ENCODE peak calls at places on chromosome X, in eight cellular contexts. One of them, this sample, is unnamed.

GRCh38 chrX:105502336-105502735 is 281.8 kb upstream of the TEX13A start:
- DNase-seq in endothelial cell: no peak
- DNase-seq in AG04450: no peak
- DNase-seq in tibial artery: no peak
- DNase-seq in ovary: no peak
- DNase-seq in GM10248: no peak
- DNase-seq in neural progenitor cell: no peak
- DNase-seq in Peyer's patch: no peak
- DNase-seq in this sample: no peak

GRCh38 chrX:111728096-111728495 is 47.1 kb downstream of the ALG13 start:
- DNase-seq in endothelial cell: no peak
- DNase-seq in AG04450: no peak
- DNase-seq in tibial artery: no peak
- DNase-seq in ovary: no peak
- DNase-seq in GM10248: no peak
- DNase-seq in neural progenitor cell: no peak
- DNase-seq in Peyer's patch: no peak
- DNase-seq in this sample: no peak

GRCh38 chrX:5979338-5979737 is 249.3 kb downstream of the NLGN4X start:
- DNase-seq in endothelial cell: no peak
- DNase-seq in AG04450: no peak
- DNase-seq in tibial artery: no peak
- DNase-seq in ovary: no peak
- DNase-seq in GM10248: no peak
- DNase-seq in neural progenitor cell: no peak
- DNase-seq in Peyer's patch: no peak
- DNase-seq in this sample: no peak

GRCh38 chrX:47581731-47582647 is at the start of gene TIMP1:
- DNase-seq in endothelial cell: peak; percentile 74
- DNase-seq in AG04450: peak; percentile 78
- DNase-seq in tibial artery: peak; percentile 96
- DNase-seq in ovary: peak; percentile 91
- DNase-seq in GM10248: peak; percentile 86
- DNase-seq in neural progenitor cell: peak; percentile 83
- DNase-seq in Peyer's patch: peak; percentile 72
- DNase-seq in this sample: peak; percentile 78

GRCh38 chrX:76148753-76149152 is 24.1 kb upstream of the PBDC1 start:
- DNase-seq in endothelial cell: peak; percentile 6
- DNase-seq in AG04450: no peak
- DNase-seq in tibial artery: no peak
- DNase-seq in ovary: peak; percentile 53
- DNase-seq in GM10248: no peak
- DNase-seq in neural progenitor cell: peak; percentile 7
- DNase-seq in Peyer's patch: no peak
- DNase-seq in this sample: no peak

GRCh38 chrX:11367609-11368430 is 74.6 kb downstream of the AMELX start:
- DNase-seq in endothelial cell: peak; percentile 3
- DNase-seq in AG04450: no peak
- DNase-seq in tibial artery: no peak
- DNase-seq in ovary: no peak
- DNase-seq in GM10248: no peak
- DNase-seq in neural progenitor cell: no peak
- DNase-seq in Peyer's patch: no peak
- DNase-seq in this sample: no peak

GRCh38 chrX:74225111-74225510 is 78.9 kb upstream of the ZCCHC13 start:
- DNase-seq in endothelial cell: no peak
- DNase-seq in AG04450: no peak
- DNase-seq in tibial artery: no peak
- DNase-seq in ovary: no peak
- DNase-seq in GM10248: no peak
- DNase-seq in neural progenitor cell: no peak
- DNase-seq in Peyer's patch: no peak
- DNase-seq in this sample: no peak

GRCh38 chrX:48737213-48737938 is 24.2 kb upstream of the GLOD5 start:
- DNase-seq in endothelial cell: peak; percentile 75
- DNase-seq in AG04450: peak; percentile 93
- DNase-seq in tibial artery: peak; percentile 94
- DNase-seq in ovary: peak; percentile 91
- DNase-seq in GM10248: peak; percentile 91
- DNase-seq in neural progenitor cell: peak; percentile 95
- DNase-seq in Peyer's patch: peak; percentile 87
- DNase-seq in this sample: peak; percentile 94

GRCh38 chrX:150219374-150220185 is 143.5 kb upstream of the MAMLD1 start:
- DNase-seq in endothelial cell: no peak
- DNase-seq in AG04450: no peak
- DNase-seq in tibial artery: no peak
- DNase-seq in ovary: peak; percentile 22
- DNase-seq in GM10248: peak; percentile 18
- DNase-seq in neural progenitor cell: peak; percentile 15
- DNase-seq in Peyer's patch: no peak
- DNase-seq in this sample: no peak

GRCh38 chrX:33808636-33809035 is 323.5 kb downstream of the FAM47A start:
- DNase-seq in endothelial cell: no peak
- DNase-seq in AG04450: no peak
- DNase-seq in tibial artery: no peak
- DNase-seq in ovary: no peak
- DNase-seq in GM10248: no peak
- DNase-seq in neural progenitor cell: no peak
- DNase-seq in Peyer's patch: no peak
- DNase-seq in this sample: no peak
- TF ChIP-seq CTCF in endothelial cell: no peak
- TF ChIP-seq CTCF in AG04450: no peak
- TF ChIP-seq CTCF in tibial artery: no peak
- TF ChIP-seq CTCF in ovary: no peak
- TF ChIP-seq CTCF in GM10248: no peak
- TF ChIP-seq CTCF in neural progenitor cell: no peak
- TF ChIP-seq CTCF in Peyer's patch: no peak
- TF ChIP-seq CTCF in this sample: no peak

GRCh38 chrX:40755291-40756249 is 20.2 kb upstream of the MED14 start:
- DNase-seq in endothelial cell: no peak
- DNase-seq in AG04450: no peak
- DNase-seq in tibial artery: peak; percentile 90
- DNase-seq in ovary: no peak
- DNase-seq in GM10248: no peak
- DNase-seq in neural progenitor cell: no peak
- DNase-seq in Peyer's patch: no peak
- DNase-seq in this sample: no peak
- TF ChIP-seq CTCF in endothelial cell: no peak
- TF ChIP-seq CTCF in AG04450: no peak
- TF ChIP-seq CTCF in tibial artery: no peak
- TF ChIP-seq CTCF in ovary: no peak
- TF ChIP-seq CTCF in GM10248: no peak
- TF ChIP-seq CTCF in neural progenitor cell: no peak
- TF ChIP-seq CTCF in Peyer's patch: no peak
- TF ChIP-seq CTCF in this sample: no peak

DNA sequence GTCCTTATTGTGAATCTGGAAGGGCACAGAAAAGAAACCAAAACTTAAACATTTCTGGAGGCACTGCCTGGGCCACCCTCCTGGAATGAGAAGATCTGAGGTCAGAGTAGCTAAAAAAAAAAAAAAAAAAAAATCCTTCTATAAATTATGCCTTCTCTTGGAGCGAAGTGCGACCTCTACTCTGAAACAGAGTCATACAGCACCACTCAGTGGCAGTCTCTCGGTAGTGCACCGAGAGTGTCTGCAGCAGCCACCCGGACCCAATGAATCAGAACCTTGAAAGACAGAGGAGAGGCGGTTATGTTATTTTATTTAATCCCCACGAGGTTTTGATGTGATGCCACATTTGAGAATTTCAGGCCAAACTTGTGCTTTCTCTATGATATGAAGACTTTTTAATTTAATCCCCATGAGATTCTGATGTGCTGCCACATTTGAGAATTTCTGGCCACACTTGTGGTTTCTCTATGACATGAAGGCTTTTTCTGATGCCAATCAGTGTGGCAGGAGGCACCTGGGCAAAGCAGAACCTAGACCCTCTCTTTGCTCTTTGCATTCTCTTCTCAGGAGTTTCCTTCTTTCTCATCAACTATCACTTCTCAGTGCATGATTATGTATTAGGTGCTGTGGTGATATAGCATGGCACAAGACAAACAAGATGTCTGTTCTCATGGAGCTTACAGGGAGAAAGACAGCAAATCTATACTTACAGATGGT is 5.6 kb upstream of the CT47C1 start:
- DNase-seq in endothelial cell: peak; percentile 50
- DNase-seq in AG04450: peak; percentile 15
- DNase-seq in tibial artery: peak; percentile 71
- DNase-seq in ovary: peak; percentile 69
- DNase-seq in GM10248: peak; percentile 29
- DNase-seq in neural progenitor cell: peak; percentile 56
- DNase-seq in Peyer's patch: peak; percentile 51
- DNase-seq in this sample: peak; percentile 7
- TF ChIP-seq CTCF in endothelial cell: no peak
- TF ChIP-seq CTCF in AG04450: peak; percentile 69
- TF ChIP-seq CTCF in tibial artery: peak; percentile 63
- TF ChIP-seq CTCF in ovary: peak; percentile 59
- TF ChIP-seq CTCF in GM10248: peak; percentile 42
- TF ChIP-seq CTCF in neural progenitor cell: peak; percentile 57
- TF ChIP-seq CTCF in Peyer's patch: peak; percentile 18
- TF ChIP-seq CTCF in this sample: peak; percentile 65

GRCh38 chrX:131217878-131218486 is 71.1 kb downstream of the IGSF1 start:
- DNase-seq in endothelial cell: no peak
- DNase-seq in AG04450: no peak
- DNase-seq in tibial artery: no peak
- DNase-seq in ovary: no peak
- DNase-seq in GM10248: no peak
- DNase-seq in neural progenitor cell: no peak
- DNase-seq in Peyer's patch: no peak
- DNase-seq in this sample: no peak
- TF ChIP-seq CTCF in endothelial cell: no peak
- TF ChIP-seq CTCF in AG04450: no peak
- TF ChIP-seq CTCF in tibial artery: no peak
- TF ChIP-seq CTCF in ovary: no peak
- TF ChIP-seq CTCF in GM10248: no peak
- TF ChIP-seq CTCF in neural progenitor cell: no peak
- TF ChIP-seq CTCF in Peyer's patch: no peak
- TF ChIP-seq CTCF in this sample: no peak

This sample was measured in AG09319.